ENCODE peak calls at places on chromosomes 11 and 22, in seven cellular contexts. One of them, this sample, is unnamed. For H3K36me3, the result is how much of the 10 kb centered on the place peaks cover.

GRCh38 chr11:100939581-100939980 is 190.0 kb downstream of the PGR start:
- DNase-seq in testis: no peak
- DNase-seq in keratinocyte: no peak
- DNase-seq in WERI-Rb-1: no peak
- DNase-seq in bronchial epithelial cell: no peak
- DNase-seq in tibial artery: no peak
- DNase-seq in tibial nerve: no peak
- DNase-seq in this sample: no peak

GRCh38 chr11:69301491-69302401 is 7.8 kb downstream of the MYEOV start:
- DNase-seq in testis: no peak
- DNase-seq in keratinocyte: peak
- DNase-seq in WERI-Rb-1: no peak
- DNase-seq in bronchial epithelial cell: peak
- DNase-seq in tibial artery: no peak
- DNase-seq in tibial nerve: no peak
- DNase-seq in this sample: no peak

GRCh38 chr22:35835267-35835997 is 117.8 kb downstream of the APOL5 start:
- DNase-seq in testis: no peak
- DNase-seq in keratinocyte: no peak
- DNase-seq in WERI-Rb-1: no peak
- DNase-seq in bronchial epithelial cell: peak
- DNase-seq in tibial artery: no peak
- DNase-seq in tibial nerve: no peak
- DNase-seq in this sample: no peak

GRCh38 chr11:77183421-77183984 is 55.5 kb downstream of the MYO7A start:
- DNase-seq in testis: no peak
- DNase-seq in keratinocyte: no peak
- DNase-seq in WERI-Rb-1: no peak
- DNase-seq in bronchial epithelial cell: no peak
- DNase-seq in tibial artery: no peak
- DNase-seq in tibial nerve: no peak
- DNase-seq in this sample: no peak

GRCh38 chr22:44937216-44937615 is 72.6 kb downstream of the PHF21B start:
- DNase-seq in testis: no peak
- DNase-seq in keratinocyte: no peak
- DNase-seq in WERI-Rb-1: no peak
- DNase-seq in bronchial epithelial cell: no peak
- DNase-seq in tibial artery: no peak
- DNase-seq in tibial nerve: no peak
- DNase-seq in this sample: no peak

GRCh38 chr11:69078930-69079607 is 30.3 kb downstream of the TPCN2 start:
- DNase-seq in testis: no peak
- DNase-seq in keratinocyte: no peak
- DNase-seq in WERI-Rb-1: no peak
- DNase-seq in bronchial epithelial cell: no peak
- DNase-seq in tibial artery: no peak
- DNase-seq in tibial nerve: no peak
- DNase-seq in this sample: no peak

GRCh38 chr11:42526366-42526765 is 785.4 kb upstream of the API5 start:
- DNase-seq in testis: no peak
- DNase-seq in keratinocyte: no peak
- DNase-seq in WERI-Rb-1: no peak
- DNase-seq in bronchial epithelial cell: no peak
- DNase-seq in tibial artery: no peak
- DNase-seq in tibial nerve: no peak
- DNase-seq in this sample: no peak

GRCh38 chr11:27718346-27718852 is 18.1 kb upstream of the BDNF start:
- DNase-seq in testis: peak
- DNase-seq in keratinocyte: no peak
- DNase-seq in WERI-Rb-1: peak
- DNase-seq in bronchial epithelial cell: peak
- DNase-seq in tibial artery: peak
- DNase-seq in tibial nerve: no peak
- DNase-seq in this sample: no peak

GRCh38 chr11:35539781-35540281 is 14.4 kb upstream of the PAMR1 start:
- DNase-seq in testis: peak
- DNase-seq in keratinocyte: no peak
- DNase-seq in WERI-Rb-1: peak
- DNase-seq in bronchial epithelial cell: peak
- DNase-seq in tibial artery: peak
- DNase-seq in tibial nerve: peak
- DNase-seq in this sample: peak

GRCh38 chr11:134450186-134450585 is 38.1 kb upstream of the B3GAT1 start:
- DNase-seq in testis: no peak
- DNase-seq in keratinocyte: no peak
- DNase-seq in WERI-Rb-1: no peak
- DNase-seq in bronchial epithelial cell: no peak
- DNase-seq in tibial artery: no peak
- DNase-seq in tibial nerve: no peak
- DNase-seq in this sample: no peak

GRCh38 chr22:35470903-35471321 is 69.7 kb upstream of the RASD2 start:
- DNase-seq in testis: no peak
- DNase-seq in keratinocyte: no peak
- DNase-seq in WERI-Rb-1: no peak
- DNase-seq in bronchial epithelial cell: no peak
- DNase-seq in tibial artery: no peak
- DNase-seq in tibial nerve: no peak
- DNase-seq in this sample: no peak

GRCh38 chr11:44607324-44607962 is 42.0 kb downstream of the CD82 start:
- DNase-seq in testis: no peak
- DNase-seq in keratinocyte: no peak
- DNase-seq in WERI-Rb-1: no peak
- DNase-seq in bronchial epithelial cell: peak
- DNase-seq in tibial artery: no peak
- DNase-seq in tibial nerve: no peak
- DNase-seq in this sample: no peak

GRCh38 chr22:47356433-47357011 is 594.1 kb downstream of the TBC1D22A start:
- DNase-seq in testis: peak
- DNase-seq in keratinocyte: no peak
- DNase-seq in WERI-Rb-1: peak
- DNase-seq in bronchial epithelial cell: no peak
- DNase-seq in tibial artery: no peak
- DNase-seq in tibial nerve: no peak
- DNase-seq in this sample: peak

GRCh38 chr11:133872160-133872559 is 26.8 kb upstream of the SPATA19 start:
- DNase-seq in testis: no peak
- DNase-seq in keratinocyte: no peak
- DNase-seq in WERI-Rb-1: no peak
- DNase-seq in bronchial epithelial cell: no peak
- DNase-seq in tibial artery: no peak
- DNase-seq in tibial nerve: no peak
- DNase-seq in this sample: no peak

GRCh38 chr11:68411501-68411991 is 49.0 kb upstream of the PPP6R3 start:
- DNase-seq in testis: no peak
- DNase-seq in keratinocyte: no peak
- DNase-seq in WERI-Rb-1: no peak
- DNase-seq in bronchial epithelial cell: no peak
- DNase-seq in tibial artery: no peak
- DNase-seq in tibial nerve: no peak
- DNase-seq in this sample: no peak

GRCh38 chr22:22713416-22713815 is 69.0 kb downstream of the GGTLC2 start:
- DNase-seq in testis: no peak
- DNase-seq in keratinocyte: no peak
- DNase-seq in WERI-Rb-1: no peak
- DNase-seq in bronchial epithelial cell: no peak
- DNase-seq in tibial artery: no peak
- DNase-seq in tibial nerve: no peak
- DNase-seq in this sample: no peak

GRCh38 chr22:40605676-40606250 is 30.8 kb downstream of the MRTFA start:
- DNase-seq in testis: no peak
- DNase-seq in keratinocyte: no peak
- DNase-seq in WERI-Rb-1: no peak
- DNase-seq in bronchial epithelial cell: no peak
- DNase-seq in tibial artery: no peak
- DNase-seq in tibial nerve: no peak
- DNase-seq in this sample: no peak

GRCh38 chr11:47620836-47621378 is 21.5 kb downstream of the MTCH2 start:
- DNase-seq in testis: no peak
- DNase-seq in keratinocyte: no peak
- DNase-seq in WERI-Rb-1: no peak
- DNase-seq in bronchial epithelial cell: no peak
- DNase-seq in tibial artery: no peak
- DNase-seq in tibial nerve: no peak
- DNase-seq in this sample: no peak

GRCh38 chr11:47631473-47631872 is 10.9 kb downstream of the MTCH2 start:
- DNase-seq in testis: no peak
- DNase-seq in keratinocyte: no peak
- DNase-seq in WERI-Rb-1: no peak
- DNase-seq in bronchial epithelial cell: no peak
- DNase-seq in tibial artery: no peak
- DNase-seq in tibial nerve: no peak
- DNase-seq in this sample: no peak

GRCh38 chr11:47626234-47626633 is 16.1 kb downstream of the MTCH2 start:
- DNase-seq in testis: no peak
- DNase-seq in keratinocyte: no peak
- DNase-seq in WERI-Rb-1: no peak
- DNase-seq in bronchial epithelial cell: no peak
- DNase-seq in tibial artery: no peak
- DNase-seq in tibial nerve: no peak
- DNase-seq in this sample: no peak
- H3K36me3 ChIP-seq in testis: under half
- H3K36me3 ChIP-seq in keratinocyte: under half
- H3K36me3 ChIP-seq in WERI-Rb-1: half or more
- H3K36me3 ChIP-seq in bronchial epithelial cell: under half
- H3K36me3 ChIP-seq in tibial artery: half or more
- H3K36me3 ChIP-seq in tibial nerve: half or more
- H3K36me3 ChIP-seq in this sample: half or more

GRCh38 chr11:86803641-86804040 is 3.3 kb downstream of the PRSS23 start:
- DNase-seq in testis: no peak
- DNase-seq in keratinocyte: no peak
- DNase-seq in WERI-Rb-1: no peak
- DNase-seq in bronchial epithelial cell: peak
- DNase-seq in tibial artery: no peak
- DNase-seq in tibial nerve: no peak
- DNase-seq in this sample: no peak

GRCh38 chr11:86805873-86806310 is 5.5 kb downstream of the PRSS23 start:
- DNase-seq in testis: no peak
- DNase-seq in keratinocyte: no peak
- DNase-seq in WERI-Rb-1: no peak
- DNase-seq in bronchial epithelial cell: peak
- DNase-seq in tibial artery: no peak
- DNase-seq in tibial nerve: no peak
- DNase-seq in this sample: no peak

GRCh38 chr11:86806903-86807302 is 6.6 kb downstream of the PRSS23 start:
- DNase-seq in testis: no peak
- DNase-seq in keratinocyte: no peak
- DNase-seq in WERI-Rb-1: no peak
- DNase-seq in bronchial epithelial cell: no peak
- DNase-seq in tibial artery: no peak
- DNase-seq in tibial nerve: no peak
- DNase-seq in this sample: no peak

GRCh38 chr11:86803136-86803535 is 2.8 kb downstream of the PRSS23 start:
- DNase-seq in testis: no peak
- DNase-seq in keratinocyte: no peak
- DNase-seq in WERI-Rb-1: no peak
- DNase-seq in bronchial epithelial cell: peak
- DNase-seq in tibial artery: no peak
- DNase-seq in tibial nerve: no peak
- DNase-seq in this sample: no peak

DNA sequence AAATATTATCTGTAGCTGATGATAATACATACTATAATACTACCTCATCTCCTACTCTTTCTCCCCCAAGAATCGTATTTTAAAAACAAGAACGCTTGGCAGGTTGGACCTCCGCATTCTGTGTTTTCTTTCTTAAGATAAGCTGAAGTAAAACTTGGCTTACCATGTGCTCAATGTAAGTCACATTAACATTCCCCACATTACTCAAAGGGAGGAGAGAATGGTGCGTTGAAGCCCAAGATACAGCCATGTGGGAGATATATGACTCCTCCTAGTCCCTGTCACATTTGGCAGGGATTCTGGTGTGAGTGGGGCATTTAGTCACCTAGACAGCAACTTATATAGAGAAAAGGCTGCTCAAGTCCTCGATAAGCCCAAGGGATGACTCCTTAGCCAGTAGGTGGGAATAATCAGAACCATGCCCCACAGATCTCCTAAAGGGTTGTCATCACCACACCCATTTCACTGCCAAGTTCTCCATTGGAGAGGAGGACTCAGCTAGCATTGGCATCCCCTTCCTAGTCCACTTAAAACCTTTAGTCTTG is 4.6 kb downstream of the PRSS23 start:
- DNase-seq in testis: no peak
- DNase-seq in keratinocyte: no peak
- DNase-seq in WERI-Rb-1: no peak
- DNase-seq in bronchial epithelial cell: no peak
- DNase-seq in tibial artery: no peak
- DNase-seq in tibial nerve: no peak
- DNase-seq in this sample: no peak
- H3K36me3 ChIP-seq in testis: under half
- H3K36me3 ChIP-seq in keratinocyte: under half
- H3K36me3 ChIP-seq in WERI-Rb-1: under half
- H3K36me3 ChIP-seq in bronchial epithelial cell: under half
- H3K36me3 ChIP-seq in tibial artery: under half
- H3K36me3 ChIP-seq in tibial nerve: under half
- H3K36me3 ChIP-seq in this sample: under half

GRCh38 chr22:20553947-20554741 is 46.7 kb downstream of the MED15 start:
- DNase-seq in testis: no peak
- DNase-seq in keratinocyte: no peak
- DNase-seq in WERI-Rb-1: no peak
- DNase-seq in bronchial epithelial cell: no peak
- DNase-seq in tibial artery: no peak
- DNase-seq in tibial nerve: no peak
- DNase-seq in this sample: no peak
- H3K36me3 ChIP-seq in testis: under half
- H3K36me3 ChIP-seq in keratinocyte: under half
- H3K36me3 ChIP-seq in WERI-Rb-1: half or more
- H3K36me3 ChIP-seq in bronchial epithelial cell: under half
- H3K36me3 ChIP-seq in tibial artery: half or more
- H3K36me3 ChIP-seq in tibial nerve: half or more
- H3K36me3 ChIP-seq in this sample: under half

GRCh38 chr22:20993304-20994127 is 8.4 kb downstream of the THAP7 start:
- DNase-seq in testis: no peak
- DNase-seq in keratinocyte: no peak
- DNase-seq in WERI-Rb-1: no peak
- DNase-seq in bronchial epithelial cell: no peak
- DNase-seq in tibial artery: no peak
- DNase-seq in tibial nerve: no peak
- DNase-seq in this sample: no peak

GRCh38 chr22:20996031-20996410 is 5.9 kb downstream of the THAP7 start:
- DNase-seq in testis: no peak
- DNase-seq in keratinocyte: no peak
- DNase-seq in WERI-Rb-1: no peak
- DNase-seq in bronchial epithelial cell: no peak
- DNase-seq in tibial artery: no peak
- DNase-seq in tibial nerve: no peak
- DNase-seq in this sample: no peak

GRCh38 chr22:20994128-20994901 is 7.6 kb downstream of the THAP7 start:
- DNase-seq in testis: no peak
- DNase-seq in keratinocyte: no peak
- DNase-seq in WERI-Rb-1: no peak
- DNase-seq in bronchial epithelial cell: no peak
- DNase-seq in tibial artery: no peak
- DNase-seq in tibial nerve: no peak
- DNase-seq in this sample: no peak

GRCh38 chr22:20995329-20996030 is 6.4 kb downstream of the THAP7 start:
- DNase-seq in testis: no peak
- DNase-seq in keratinocyte: no peak
- DNase-seq in WERI-Rb-1: no peak
- DNase-seq in bronchial epithelial cell: no peak
- DNase-seq in tibial artery: no peak
- DNase-seq in tibial nerve: no peak
- DNase-seq in this sample: no peak

GRCh38 chr22:20994902-20995241 is 7.0 kb downstream of the THAP7 start:
- DNase-seq in testis: no peak
- DNase-seq in keratinocyte: no peak
- DNase-seq in WERI-Rb-1: no peak
- DNase-seq in bronchial epithelial cell: no peak
- DNase-seq in tibial artery: no peak
- DNase-seq in tibial nerve: no peak
- DNase-seq in this sample: no peak
- H3K36me3 ChIP-seq in testis: under half
- H3K36me3 ChIP-seq in keratinocyte: under half
- H3K36me3 ChIP-seq in WERI-Rb-1: half or more
- H3K36me3 ChIP-seq in bronchial epithelial cell: under half
- H3K36me3 ChIP-seq in tibial artery: half or more
- H3K36me3 ChIP-seq in tibial nerve: half or more
- H3K36me3 ChIP-seq in this sample: half or more

This sample was measured in right atrium auricular region.